ENCODE peak calls at places on chromosome 1, in four cellular contexts. E is suprapubic skin, Q is body of pancreas, N is AG04450. A is an unnamed sample.

GRCh38 chr1:222892137-222892763 is 77.4 kb downstream of the DISP1 start:
- DNase-seq in E (no peak), Q (no peak), N (no peak), A (no peak)

GRCh38 chr1:43704838-43705237 is 2.5 kb upstream of the ST3GAL3 start:
- DNase-seq in N (no peak), E (no peak), Q (peak; percentile 14), A (no peak)

GRCh38 chr1:87398644-87399043 is 70.0 kb downstream of the LMO4 start:
- DNase-seq in E (no peak), Q (no peak), N (no peak), A (no peak)

GRCh38 chr1:178489399-178489798 is 7.4 kb downstream of the CLEC20A start:
- DNase-seq in Q (no peak), E (no peak), N (no peak), A (no peak)

GRCh38 chr1:215484111-215484914 is 82.8 kb upstream of the KCTD3 start:
- DNase-seq in Q (no peak), E (no peak), N (no peak), A (no peak)

GRCh38 chr1:162003825-162004205 is 19.9 kb downstream of the OLFML2B start:
- DNase-seq in N (peak; percentile 61), E (no peak), Q (no peak), A (no peak)

GRCh38 chr1:94823116-94823515 is 3.0 kb downstream of the SLC44A3 start:
- DNase-seq in E (no peak), N (no peak), Q (no peak), A (no peak)

GRCh38 chr1:108502624-108503023 is 52.5 kb downstream of the NBPF6 start:
- DNase-seq in Q (no peak), E (no peak), N (no peak), A (no peak)

GRCh38 chr1:2271134-2271785 is 43.1 kb downstream of the SKI start:
- DNase-seq in N (no peak), E (no peak), Q (no peak), A (no peak)

GRCh38 chr1:1290238-1290731 is 10.0 kb downstream of the SCNN1D start:
- DNase-seq in N (no peak), Q (peak; percentile 80), E (no peak), A (peak; percentile 30)

GRCh38 chr1:204343850-204344249 is 15.9 kb downstream of the PLEKHA6 start:
- DNase-seq in E (no peak), Q (no peak), N (no peak), A (no peak)

GRCh38 chr1:21622466-21623315 is 46.5 kb downstream of the RAP1GAP start:
- DNase-seq in N (no peak), E (no peak), Q (peak; percentile 80), A (peak; percentile 13)

GRCh38 chr1:161209790-161210409 is 5.2 kb upstream of the FCER1G start:
- DNase-seq in E (no peak), N (no peak), Q (peak; percentile 78), A (peak; percentile 74)

GRCh38 chr1:47682786-47683350 is 245.0 kb downstream of the FOXD2 start:
- DNase-seq in Q (no peak), E (peak; percentile 18), N (no peak), A (no peak)

GRCh38 chr1:56446531-56447098 is 132.7 kb downstream of the PLPP3 start:
- DNase-seq in N (no peak), E (no peak), Q (peak; percentile 21), A (no peak)
- H3K27ac ChIP-seq in N (no peak overlapping the region), E (no peak overlapping the region), Q (no peak overlapping the region), A (no peak overlapping the region)

GRCh38 chr1:202708456-202709275 is 1.6 kb downstream of the SYT2 start:
- DNase-seq in E (no peak), Q (no peak), N (no peak), A (no peak)

GRCh38 chr1:202713110-202713509 is 2.9 kb upstream of the SYT2 start:
- DNase-seq in Q (no peak), N (no peak), E (no peak), A (no peak)

GRCh38 chr1:202709276-202710041 is 795 bp downstream of the SYT2 start:
- DNase-seq in E (no peak), Q (no peak), N (no peak), A (no peak)

GRCh38 chr1:202710070-202711025 is at the start of gene SYT2:
- DNase-seq in Q (peak; percentile 55), E (no peak), N (no peak), A (peak; percentile 3)

DNA sequence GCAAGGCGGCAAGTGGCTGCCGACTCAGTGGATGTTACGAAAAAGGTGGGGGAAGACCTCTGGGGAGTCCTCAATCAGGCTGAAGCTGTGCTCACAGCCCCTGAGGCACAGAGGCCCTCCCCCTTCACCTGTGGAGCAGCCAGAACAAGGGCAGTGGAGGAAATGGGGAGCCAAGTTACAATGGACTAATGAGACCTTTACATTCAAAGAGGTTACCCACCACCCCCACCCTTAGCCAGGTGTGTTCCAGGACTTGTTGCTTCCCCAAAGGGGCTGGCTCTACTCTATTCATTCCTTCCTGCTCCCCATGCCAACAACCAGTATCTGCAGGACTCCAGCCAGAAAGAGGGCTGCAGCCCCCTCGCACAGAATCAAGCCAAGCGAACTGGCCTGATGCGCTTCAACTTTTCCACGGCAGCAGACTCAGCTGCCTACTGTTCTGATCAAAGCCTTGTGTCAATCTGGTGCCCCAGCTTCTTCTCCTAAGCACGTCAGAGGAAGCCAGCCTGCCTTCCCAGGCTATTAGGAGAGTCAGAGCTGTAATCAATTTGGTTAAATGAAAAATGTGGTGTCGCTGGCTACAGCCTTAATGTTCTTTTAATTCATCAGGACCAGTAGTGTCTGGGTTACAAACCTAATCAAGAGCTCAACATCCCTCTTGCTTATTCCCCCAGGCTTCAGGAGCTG is 1.8 kb upstream of the SYT2 start:
- DNase-seq in Q (no peak), E (no peak), N (no peak), A (no peak)
- TF ChIP-seq CTCF in Q (no peak), E (no peak), N (no peak), A (no peak)

GRCh38 chr1:37393173-37393572 is 81.2 kb upstream of the ZC3H12A start:
- DNase-seq in N (no peak), E (no peak), Q (no peak), A (no peak)
- H3K27me3 ChIP-seq in N (peaks cover 2% of the 10 kb centered on the region), E (peaks cover 53% of the 10 kb centered on the region), Q (no peaks in the 10 kb centered on the region), A (peaks cover 29% of the 10 kb centered on the region)

DNA sequence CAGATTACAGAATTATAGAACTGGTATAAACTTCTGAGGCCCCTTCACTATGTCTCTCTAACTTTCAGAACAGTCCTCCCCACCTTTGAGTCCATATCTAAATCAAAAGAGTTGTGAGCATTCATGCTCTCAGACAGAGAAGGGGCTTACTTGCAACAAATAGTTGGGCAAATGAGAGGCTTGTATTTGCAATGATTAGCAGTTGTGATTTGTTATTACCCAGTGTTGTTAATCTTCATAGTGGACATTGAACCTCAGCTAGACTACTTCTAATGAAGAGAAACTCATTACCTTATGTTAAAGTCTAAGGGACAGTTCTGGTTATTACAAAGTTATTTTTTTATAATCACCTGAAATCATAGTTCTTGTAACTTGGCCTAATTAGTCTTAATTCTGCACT is 114.4 kb downstream of the RABGAP1L start:
- DNase-seq in Q (no peak), E (no peak), N (no peak), A (no peak)
- H3K27ac ChIP-seq in Q (no peak overlapping the region), E (no peak overlapping the region), N (no peak overlapping the region), A (no peak overlapping the region)

A was measured in CD4-positive, alpha-beta T cell.